ENCODE peak calls at places on chromosomes 5 and 9, in seven cellular contexts. E is sigmoid colon, F is RWPE1, M is pulmonary artery endothelial cell, H is GOT3, N is endothelial cell, X is type B pancreatic cell. J is an unnamed sample.

GRCh38 chr5:153460421-153460820 is 30.0 kb upstream of the GRIA1 start:
- DNase-seq in E (no peak), F (no peak), M (no peak), H (no peak), N (no peak), X (no peak), J (no peak)

GRCh38 chr9:72255546-72255925 is 106.3 kb downstream of the GDA start:
- DNase-seq in E (no peak), F (peak), M (no peak), H (no peak), N (no peak), X (no peak), J (no peak)

GRCh38 chr9:78000221-78000620 is 31.4 kb downstream of the GNAQ start:
- DNase-seq in E (no peak), F (no peak), M (no peak), H (no peak), N (no peak), X (no peak), J (no peak)

GRCh38 chr5:76580983-76581382 is 42.2 kb downstream of the F2RL2 start:
- DNase-seq in E (no peak), F (no peak), M (no peak), H (no peak), N (no peak), X (no peak), J (no peak)

GRCh38 chr9:125332527-125332926 is 70.9 kb downstream of the GAPVD1 start:
- DNase-seq in E (no peak), F (no peak), M (no peak), H (no peak), N (no peak), X (no peak), J (no peak)

GRCh38 chr9:34392511-34392910 is 15.8 kb upstream of the MYORG start:
- DNase-seq in E (no peak), F (no peak), M (no peak), H (no peak), N (no peak), X (no peak), J (no peak)

GRCh38 chr9:127711226-127711701 is 4.2 kb downstream of the PTRH1 start:
- DNase-seq in E (no peak), F (no peak), M (no peak), H (no peak), N (no peak), X (no peak), J (no peak)

GRCh38 chr9:30065888-30066287 is 2318.6 kb upstream of the ACO1 start:
- DNase-seq in E (no peak), F (no peak), M (no peak), H (no peak), N (no peak), X (no peak), J (no peak)

GRCh38 chr5:149667084-149667826 is 62.9 kb upstream of the PPARGC1B start:
- DNase-seq in E (no peak), F (peak), M (no peak), H (no peak), N (peak), X (peak), J (peak)

GRCh38 chr5:124317471-124317870 is 429.0 kb downstream of the ZNF608 start:
- DNase-seq in E (no peak), F (no peak), M (no peak), H (no peak), N (no peak), X (no peak), J (no peak)

GRCh38 chr9:121328876-121329681 is 41.0 kb downstream of the STOM start:
- DNase-seq in E (no peak), F (no peak), M (no peak), H (no peak), N (no peak), X (no peak), J (no peak)

J was measured in H54.